ENCODE peak calls at places on chromosomes 2 and 18, in six cellular contexts. P is IMR-90, R is K562, G is PC-9, S is GM23338, Q is OCI-LY7. Y is an unnamed sample.

GRCh38 chr2:191836853-191837769 is 9.8 kb downstream of the CAVIN2 start:
- DNase-seq in G (no peak), R (peak; percentile 89), Q (no peak), P (peak; percentile 57), S (no peak), Y (no peak)

GRCh38 chr18:6595666-6596065 is 133.8 kb upstream of the ARHGAP28 start:
- DNase-seq in Q (no peak), G (no peak), S (no peak), P (no peak), R (no peak), Y (no peak)

GRCh38 chr2:166802475-166802874 is 85.8 kb upstream of the XIRP2 start:
- DNase-seq in S (no peak), Q (no peak), P (no peak), G (no peak), R (no peak), Y (no peak)

GRCh38 chr2:8753609-8754008 is 71.8 kb downstream of the ID2 start:
- DNase-seq in R (no peak), P (no peak), S (no peak), Q (no peak), G (no peak), Y (no peak)

GRCh38 chr2:150478206-150478974 is 9.1 kb downstream of the RND3 start:
- DNase-seq in G (peak; percentile 63), R (no peak), S (peak; percentile 45), P (peak; percentile 31), Q (no peak), Y (peak; percentile 25)

GRCh38 chr2:118055512-118056164 is 32.6 kb upstream of the INSIG2 start:
- DNase-seq in P (no peak), R (no peak), S (no peak), Q (peak; percentile 76), G (no peak), Y (no peak)

GRCh38 chr2:199228887-199229819 is 228.6 kb downstream of the SATB2 start:
- DNase-seq in R (peak; percentile 37), Q (no peak), G (peak; percentile 50), P (peak; percentile 97), S (no peak), Y (peak; percentile 15)

GRCh38 chr2:96888082-96889011 is 18.5 kb upstream of the SEMA4C start:
- DNase-seq in G (peak; percentile 89), Q (no peak), R (no peak), S (no peak), P (no peak), Y (no peak)

GRCh38 chr2:160075171-160075570 is 12.8 kb upstream of the PLA2R1 start:
- DNase-seq in G (no peak), R (no peak), Q (no peak), P (peak; percentile 33), S (no peak), Y (no peak)

GRCh38 chr2:241030333-241030680 is 31.9 kb downstream of the SNED1 start:
- DNase-seq in Q (no peak), S (no peak), R (no peak), G (no peak), P (no peak), Y (no peak)

GRCh38 chr18:78709271-78709809 is 270.3 kb upstream of the SALL3 start:
- DNase-seq in Q (no peak), P (no peak), G (no peak), S (no peak), R (no peak), Y (no peak)

GRCh38 chr18:78701753-78702409 is 277.7 kb upstream of the SALL3 start:
- DNase-seq in P (no peak), R (no peak), S (no peak), G (no peak), Q (no peak), Y (no peak)

GRCh38 chr18:78699516-78699915 is 280.1 kb upstream of the SALL3 start:
- DNase-seq in S (no peak), P (no peak), G (no peak), Q (no peak), R (no peak), Y (no peak)

GRCh38 chr18:78703297-78703696 is 276.3 kb upstream of the SALL3 start:
- DNase-seq in P (no peak), G (no peak), R (no peak), S (peak; percentile 6), Q (no peak), Y (no peak)

DNA sequence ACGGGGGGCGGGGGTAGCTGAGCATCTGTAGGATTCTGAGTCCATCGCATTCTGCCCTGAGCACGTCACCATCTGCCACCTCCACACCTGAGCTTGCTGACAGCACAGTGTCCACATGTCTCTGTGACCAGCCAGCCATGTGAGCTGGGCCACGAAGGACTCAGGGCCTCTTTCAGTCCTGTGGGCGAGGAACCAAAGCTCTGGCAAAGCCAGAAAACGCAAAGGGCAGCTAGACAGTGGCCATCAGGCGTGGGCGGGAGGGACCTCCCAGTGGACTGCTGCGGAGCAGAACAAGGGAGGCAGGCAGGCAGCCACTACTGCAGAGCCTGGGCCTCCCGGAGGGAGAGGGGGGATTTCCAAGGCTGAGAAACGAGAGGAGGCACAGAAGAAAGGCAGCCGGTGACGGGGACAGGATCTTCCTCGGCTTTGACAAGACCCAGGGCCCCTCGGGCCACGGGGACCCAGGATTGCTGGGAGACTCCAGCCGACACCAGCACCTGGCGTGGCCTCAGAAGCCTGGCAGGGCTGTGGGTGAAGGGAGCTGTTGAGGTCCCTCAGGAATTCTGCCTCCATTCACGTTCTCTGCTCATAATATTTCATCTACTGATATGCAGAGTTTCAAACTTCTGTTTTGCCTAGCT is 274.5 kb upstream of the SALL3 start:
- DNase-seq in R (no peak), S (no peak), G (no peak), P (no peak), Q (no peak), Y (no peak)
- H4K20me1 ChIP-seq in R (no peaks in the 10 kb centered on the region), S (no peaks in the 10 kb centered on the region), G (no peaks in the 10 kb centered on the region), P (no peaks in the 10 kb centered on the region), Q (no peaks in the 10 kb centered on the region), Y (no peaks in the 10 kb centered on the region)

DNA sequence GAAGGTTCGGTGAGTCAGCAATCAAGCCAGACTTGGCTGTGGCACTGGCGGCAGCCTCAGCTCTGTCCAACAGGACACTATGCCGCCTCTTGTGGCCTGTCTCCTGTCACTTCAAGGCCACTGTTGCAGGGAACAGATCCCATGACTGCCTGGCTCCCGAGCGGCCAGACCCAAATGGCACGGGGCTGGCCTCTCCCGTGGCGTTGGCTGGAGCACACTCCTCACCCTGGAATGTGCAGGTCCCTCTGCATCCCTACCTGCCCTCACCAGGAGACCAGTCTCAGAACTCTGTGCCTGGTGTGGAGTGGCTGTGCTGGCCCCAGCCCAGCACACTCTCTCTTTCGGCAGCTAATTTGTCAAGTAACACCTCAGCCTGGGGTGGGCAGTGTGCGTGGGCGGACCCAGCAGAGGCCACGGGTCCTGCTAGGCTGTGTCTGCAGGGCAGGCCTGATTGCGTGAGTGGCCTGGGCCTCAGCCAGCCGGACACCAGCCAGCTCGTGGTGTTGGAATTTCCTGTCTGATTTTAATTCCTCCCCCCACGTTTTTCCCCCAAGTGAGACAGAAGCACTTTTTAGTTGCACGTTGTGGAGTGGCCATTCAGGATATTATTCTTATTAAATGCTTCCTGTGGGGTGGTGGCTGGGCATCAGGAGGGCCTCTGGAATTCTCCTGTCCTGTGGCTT is 179.3 kb downstream of the GLI2 start:
- DNase-seq in S (no peak), P (peak; percentile 94), R (peak; percentile 72), Q (no peak), G (peak; percentile 87), Y (no peak)
- H3K4me1 ChIP-seq in S (peaks cover 10% of the 10 kb centered on the region), P (peaks cover 67% of the 10 kb centered on the region), R (peaks cover 34% of the 10 kb centered on the region), Q (no peaks in the 10 kb centered on the region), G (peaks cover 21% of the 10 kb centered on the region), Y (peaks cover 20% of the 10 kb centered on the region)

GRCh38 chr2:114354199-114354598 is 88.2 kb upstream of the DPP10 start:
- DNase-seq in P (no peak), R (no peak), Q (no peak), S (no peak), G (no peak), Y (no peak)

GRCh38 chr2:114346658-114347057 is 95.8 kb upstream of the DPP10 start:
- DNase-seq in P (no peak), G (no peak), R (no peak), S (no peak), Q (no peak), Y (no peak)

GRCh38 chr2:114345246-114345645 is 97.2 kb upstream of the DPP10 start:
- DNase-seq in P (no peak), R (no peak), S (no peak), Q (no peak), G (no peak), Y (no peak)

GRCh38 chr2:114350186-114350725 is 92.2 kb upstream of the DPP10 start:
- DNase-seq in P (no peak), S (no peak), Q (no peak), R (no peak), G (no peak), Y (no peak)
- H4K20me1 ChIP-seq in P (no peaks in the 10 kb centered on the region), S (no peaks in the 10 kb centered on the region), Q (no peaks in the 10 kb centered on the region), R (no peaks in the 10 kb centered on the region), G (no peaks in the 10 kb centered on the region), Y (no peaks in the 10 kb centered on the region)

DNA sequence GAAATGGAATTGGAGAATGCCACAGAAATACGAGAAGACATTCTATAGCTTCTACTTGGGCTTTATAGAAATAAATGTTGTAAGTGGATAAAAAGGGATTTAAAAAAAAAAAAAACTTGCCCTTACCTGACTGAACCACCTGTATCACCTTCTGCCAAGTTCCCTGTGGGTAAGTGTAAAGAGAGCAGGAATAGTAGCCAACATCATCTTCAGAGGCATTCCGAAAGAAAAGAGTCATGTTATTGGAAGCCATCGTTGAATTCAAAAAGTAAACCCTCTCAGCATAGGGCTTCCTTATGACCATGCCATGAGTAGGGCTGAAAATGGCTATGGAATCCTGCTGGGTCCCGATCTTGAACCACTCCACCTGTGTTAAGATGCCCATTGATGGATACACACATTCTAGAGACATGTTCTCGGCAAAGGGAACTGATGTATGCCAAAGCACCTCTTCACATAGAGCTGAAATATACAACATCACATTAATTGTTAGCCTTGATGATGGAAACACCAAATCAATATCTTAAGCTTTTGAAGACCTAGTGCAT is 991 bp downstream of the CD226 start:
- DNase-seq in G (no peak), Q (no peak), S (no peak), P (no peak), R (no peak), Y (no peak)
- H3K4me1 ChIP-seq in G (no peaks in the 10 kb centered on the region), Q (no peaks in the 10 kb centered on the region), S (peaks cover 9% of the 10 kb centered on the region), P (peaks cover 8% of the 10 kb centered on the region), R (no peaks in the 10 kb centered on the region), Y (no peaks in the 10 kb centered on the region)

GRCh38 chr18:59610546-59611140 is 86.6 kb downstream of the CCBE1 start:
- DNase-seq in R (no peak), G (no peak), S (no peak), P (no peak), Q (no peak), Y (no peak)

GRCh38 chr18:59606193-59607175 is 90.7 kb downstream of the CCBE1 start:
- DNase-seq in G (no peak), R (no peak), P (peak; percentile 89), S (no peak), Q (no peak), Y (no peak)

GRCh38 chr18:59612461-59612860 is 84.8 kb downstream of the CCBE1 start:
- DNase-seq in P (peak; percentile 24), Q (no peak), G (no peak), S (peak; percentile 23), R (no peak), Y (no peak)

GRCh38 chr18:59607471-59607870 is 89.8 kb downstream of the CCBE1 start:
- DNase-seq in S (no peak), P (no peak), G (no peak), R (no peak), Q (no peak), Y (no peak)

GRCh38 chr18:59609654-59610053 is 87.6 kb downstream of the CCBE1 start:
- DNase-seq in G (no peak), P (no peak), R (no peak), S (no peak), Q (no peak), Y (no peak)
- H4K20me1 ChIP-seq in G (no peaks in the 10 kb centered on the region), P (peaks cover 18% of the 10 kb centered on the region), R (no peaks in the 10 kb centered on the region), S (no peaks in the 10 kb centered on the region), Q (no peaks in the 10 kb centered on the region), Y (no peaks in the 10 kb centered on the region)

GRCh38 chr2:201191132-201191875 is 8.4 kb downstream of the CASP10 start:
- DNase-seq in G (no peak), Q (peak; percentile 34), S (no peak), R (no peak), P (no peak), Y (no peak)
- H3K4me1 ChIP-seq in G (no peaks in the 10 kb centered on the region), Q (peaks cover 8% of the 10 kb centered on the region), S (no peaks in the 10 kb centered on the region), R (peaks cover 7% of the 10 kb centered on the region), P (no peaks in the 10 kb centered on the region), Y (no peaks in the 10 kb centered on the region)